ENCODE peak calls at places on chromosomes 12 and 14, in ten cellular contexts. N is M059J; S is DMS153; Y is kidney tubule cell; I is NB4; W is mesothelial cell of epicardium; O is foreskin fibroblast; A is activated CD4-positive, alpha-beta memory T cell treated with anti-CD3 and anti-CD28 coated beads, Interleukin-2, amount 10 ng/mL, durations not matched to agents 7 days and 5 days; H is GM20000; L is body of pancreas. K is an unnamed sample.

GRCh38 chr12:6778212-6778570 is 5.9 kb downstream of the LAG3 start:
- DNase-seq in N (no peak), S (no peak), Y (no peak), I (no peak), W (no peak), O (peak; percentile 80), A (no peak), H (no peak), L (no peak), K (no peak)

GRCh38 chr12:108838194-108839010 is 19.0 kb downstream of the SSH1 start:
- DNase-seq in N (peak; percentile 99), S (peak; percentile 98), Y (peak; percentile 100), I (peak; percentile 100), W (no peak), O (peak; percentile 100), A (peak; percentile 90), H (peak; percentile 78), L (peak; percentile 67), K (peak; percentile 80)

GRCh38 chr12:53623526-53623925 is 2.7 kb downstream of the ATF7 start:
- DNase-seq in N (peak; percentile 9), S (no peak), Y (peak; percentile 43), I (peak; percentile 37), W (no peak), O (peak; percentile 62), A (no peak), H (no peak), L (no peak), K (no peak)

GRCh38 chr12:109462868-109463692 is 14.0 kb downstream of the KCTD10 start:
- DNase-seq in N (peak; percentile 98), S (no peak), Y (peak; percentile 93), I (peak; percentile 26), W (peak; percentile 75), O (peak; percentile 97), A (no peak), H (no peak), L (peak; percentile 64), K (peak; percentile 83)

GRCh38 chr12:40770781-40771180 is 78.5 kb downstream of the CNTN1 start:
- DNase-seq in N (no peak), S (no peak), Y (no peak), I (no peak), W (no peak), O (no peak), A (no peak), H (no peak), L (no peak), K (no peak)

GRCh38 chr12:21301-22189 is 45.0 kb upstream of the IQSEC3 start:
- DNase-seq in N (no peak), S (no peak), Y (peak; percentile 1), I (peak; percentile 47), W (no peak), O (no peak), A (no peak), H (peak; percentile 64), L (no peak), K (peak; percentile 29)

GRCh38 chr14:92589213-92589852 is 75.8 kb downstream of the RIN3 start:
- DNase-seq in N (no peak), S (no peak), Y (peak; percentile 24), I (peak; percentile 48), W (no peak), O (peak; percentile 67), A (no peak), H (peak; percentile 49), L (no peak), K (no peak)

GRCh38 chr12:17372508-17372907 is 717.5 kb downstream of the RERGL start:
- DNase-seq in N (no peak), S (no peak), Y (no peak), I (no peak), W (no peak), O (no peak), A (no peak), H (no peak), L (no peak), K (no peak)

K was measured in lung.